ENCODE peak calls at places on chromosome 15, in four cellular contexts. O, R, E and A are unnamed samples.

GRCh38 chr15:51132384-51133139 is 37.9 kb upstream of the TNFAIP8L3 start:
- DNase-seq in O (peak; percentile 51), R (peak; percentile 28), E (no peak), A (peak; percentile 59)

GRCh38 chr15:74173545-74174215 is at the start of gene ISLR:
- DNase-seq in O (no peak), R (no peak), E (no peak), A (no peak)

GRCh38 chr15:73388256-73388781 is 19.6 kb upstream of the HCN4 start:
- DNase-seq in O (no peak), R (peak; percentile 26), E (no peak), A (no peak)

GRCh38 chr15:74062671-74063070 is 19.7 kb downstream of the GOLGA6A start:
- DNase-seq in O (no peak), R (no peak), E (no peak), A (no peak)

GRCh38 chr15:93265046-93265658 is 176.1 kb upstream of the RGMA start:
- DNase-seq in O (no peak), R (peak; percentile 3), E (no peak), A (no peak)

GRCh38 chr15:85048430-85048829 is 66.8 kb downstream of the PDE8A start:
- DNase-seq in O (no peak), R (no peak), E (no peak), A (no peak)

GRCh38 chr15:101357333-101357732 is 62.3 kb upstream of the SNRPA1 start:
- DNase-seq in O (no peak), R (no peak), E (no peak), A (no peak)

GRCh38 chr15:37860896-37861295 is 73.5 kb upstream of the TMCO5A start:
- DNase-seq in O (no peak), R (no peak), E (no peak), A (no peak)

GRCh38 chr15:73320619-73321180 is 48.1 kb downstream of the HCN4 start:
- DNase-seq in O (no peak), R (no peak), E (no peak), A (no peak)

GRCh38 chr15:40255033-40255432 is 16.2 kb downstream of the PAK6 start:
- DNase-seq in O (no peak), R (no peak), E (no peak), A (no peak)

GRCh38 chr15:64687167-64688085 is 88.0 kb downstream of the RBPMS2 start:
- DNase-seq in O (no peak), R (no peak), E (no peak), A (no peak)

GRCh38 chr15:66850078-66850991 is 148.3 kb downstream of the SMAD6 start:
- DNase-seq in O (peak; percentile 34), R (no peak), E (no peak), A (no peak)

GRCh38 chr15:48363474-48363873 is 32.2 kb downstream of the DUT start:
- DNase-seq in O (no peak), R (no peak), E (no peak), A (no peak)

GRCh38 chr15:45180201-45180600 is 7.6 kb downstream of the SHF start:
- DNase-seq in O (no peak), R (no peak), E (no peak), A (no peak)

GRCh38 chr15:78360958-78361714 is 21.0 kb downstream of the CRABP1 start:
- DNase-seq in O (no peak), R (no peak), E (no peak), A (no peak)

GRCh38 chr15:66847565-66847991 is 145.5 kb downstream of the SMAD6 start:
- DNase-seq in O (no peak), R (no peak), E (no peak), A (no peak)

GRCh38 chr15:31235298-31236183 is 91.1 kb upstream of the KLF13 start:
- DNase-seq in O (no peak), R (no peak), E (no peak), A (no peak)

GRCh38 chr15:94205366-94205765 is 26.0 kb upstream of the MCTP2 start:
- DNase-seq in O (no peak), R (no peak), E (no peak), A (no peak)

GRCh38 chr15:73631915-73632669 is 1.1 kb downstream of the NPTN start:
- DNase-seq in O (peak; percentile 26), R (no peak), E (no peak), A (peak; percentile 39)

GRCh38 chr15:84915011-84915958 is 30.8 kb downstream of the SLC28A1 start:
- DNase-seq in O (peak; percentile 74), R (peak; percentile 84), E (peak; percentile 79), A (peak; percentile 74)

GRCh38 chr15:100016632-100017031 is 283.4 kb upstream of the LYSMD4 start:
- DNase-seq in O (no peak), R (no peak), E (no peak), A (no peak)

GRCh38 chr15:67136802-67137201 is 71.4 kb downstream of the SMAD3 start:
- DNase-seq in O (no peak), R (no peak), E (no peak), A (no peak)

GRCh38 chr15:64092864-64093626 is 593 bp downstream of the CIAO2A start:
- DNase-seq in O (peak; percentile 53), R (peak; percentile 72), E (no peak), A (peak; percentile 17)

GRCh38 chr15:39312984-39313383 is 267.9 kb upstream of the THBS1 start:
- DNase-seq in O (peak; percentile 10), R (peak; percentile 77), E (no peak), A (no peak)

GRCh38 chr15:37824717-37825382 is 109.6 kb upstream of the TMCO5A start:
- DNase-seq in O (peak; percentile 11), R (peak; percentile 2), E (no peak), A (no peak)

GRCh38 chr15:92062505-92062904 is 209.0 kb downstream of the SLCO3A1 start:
- DNase-seq in O (no peak), R (no peak), E (no peak), A (no peak)

GRCh38 chr15:52140646-52141045 is 28.1 kb upstream of the BCL2L10 start:
- DNase-seq in O (no peak), R (no peak), E (no peak), A (no peak)

GRCh38 chr15:67472957-67473356 is 48.0 kb upstream of the C15orf61 start:
- DNase-seq in O (no peak), R (no peak), E (no peak), A (no peak)

GRCh38 chr15:34583399-34584320 is at the start of gene GOLGA8B:
- DNase-seq in O (peak; percentile 88), R (peak; percentile 64), E (no peak), A (peak; percentile 75)

GRCh38 chr15:77749236-77749997 is 116.7 kb upstream of the LINGO1 start:
- DNase-seq in O (no peak), R (no peak), E (no peak), A (no peak)

GRCh38 chr15:98657721-98658120 is 9.4 kb downstream of the IGF1R start:
- DNase-seq in O (no peak), R (no peak), E (no peak), A (no peak)

GRCh38 chr15:29270169-29270955 is 740 bp upstream of the NSMCE3 start:
- DNase-seq in O (no peak), R (no peak), E (peak; percentile 67), A (no peak)

GRCh38 chr15:73183071-73183470 is 130.8 kb downstream of the NEO1 start:
- DNase-seq in O (no peak), R (no peak), E (no peak), A (no peak)

GRCh38 chr15:68598171-68599152 is 19.7 kb downstream of the CORO2B start:
- DNase-seq in O (no peak), R (no peak), E (no peak), A (no peak)

GRCh38 chr15:97995881-97996603 is 35.5 kb downstream of the ARRDC4 start:
- DNase-seq in O (no peak), R (no peak), E (no peak), A (peak; percentile 52)

GRCh38 chr15:38145671-38146111 is 106.9 kb upstream of the SPRED1 start:
- DNase-seq in O (no peak), R (no peak), E (no peak), A (no peak)

DNA sequence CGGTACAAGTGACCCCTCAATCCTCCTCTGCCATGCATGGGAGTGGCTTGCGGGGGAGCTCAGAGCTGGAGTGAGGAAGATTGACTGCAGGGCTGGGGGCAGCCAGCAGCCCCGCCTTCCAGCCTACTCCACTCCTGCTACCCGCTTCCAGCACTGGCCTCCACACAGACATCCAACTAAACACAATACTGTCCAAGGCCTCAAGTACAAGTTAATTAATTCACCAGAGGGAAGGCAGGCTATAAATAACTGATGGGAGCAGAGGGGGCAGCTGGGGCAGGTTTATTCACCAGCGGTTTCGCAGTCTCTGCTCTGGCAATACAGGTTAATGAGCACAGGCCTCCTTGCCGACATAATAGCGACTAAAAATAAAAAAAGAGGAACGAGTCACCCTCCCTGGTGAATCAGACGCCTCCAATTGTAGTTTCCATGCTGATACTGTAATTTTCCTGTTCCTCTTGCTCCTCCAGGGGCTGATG is 166.3 kb upstream of the TLE3 start:
- DNase-seq in O (no peak), R (no peak), E (no peak), A (no peak)
- TF ChIP-seq FOXK2 in O (no peak), R (no peak), E (no peak), A (no peak)

DNA sequence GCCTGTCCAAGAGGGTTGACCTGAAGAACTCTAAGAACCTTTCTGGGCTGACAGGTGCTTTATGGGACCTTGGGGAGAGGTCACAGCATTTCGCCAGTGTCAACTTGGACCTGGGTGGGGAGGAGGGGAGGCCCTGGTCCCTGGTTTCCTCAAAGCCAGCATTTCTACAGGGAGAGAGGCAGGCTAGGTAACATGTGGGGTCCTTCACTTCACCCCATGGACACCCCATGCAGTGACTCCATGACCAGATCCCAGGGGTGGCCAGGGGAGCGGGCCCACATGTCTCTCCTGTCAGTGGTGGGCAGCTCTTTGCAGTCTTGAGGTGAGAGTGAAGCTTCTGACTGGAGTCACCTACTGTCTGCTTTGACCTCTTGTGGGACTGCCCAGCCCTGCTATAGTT is 35.8 kb downstream of the GOLGA6L10 start:
- DNase-seq in O (no peak), R (no peak), E (no peak), A (no peak)
- TF ChIP-seq FOXK2 in O (no peak), R (no peak), E (no peak), A (no peak)

GRCh38 chr15:57767526-57767925 is 61.0 kb downstream of the POLR2M start:
- DNase-seq in O (no peak), R (no peak), E (no peak), A (no peak)

GRCh38 chr15:57772223-57772957 is 65.9 kb downstream of the POLR2M start:
- DNase-seq in O (no peak), R (no peak), E (no peak), A (no peak)

GRCh38 chr15:57769266-57769665 is 62.8 kb downstream of the POLR2M start:
- DNase-seq in O (no peak), R (no peak), E (no peak), A (no peak)
- TF ChIP-seq FOXK2 in O (no peak), R (no peak), E (no peak), A (no peak)

DNA sequence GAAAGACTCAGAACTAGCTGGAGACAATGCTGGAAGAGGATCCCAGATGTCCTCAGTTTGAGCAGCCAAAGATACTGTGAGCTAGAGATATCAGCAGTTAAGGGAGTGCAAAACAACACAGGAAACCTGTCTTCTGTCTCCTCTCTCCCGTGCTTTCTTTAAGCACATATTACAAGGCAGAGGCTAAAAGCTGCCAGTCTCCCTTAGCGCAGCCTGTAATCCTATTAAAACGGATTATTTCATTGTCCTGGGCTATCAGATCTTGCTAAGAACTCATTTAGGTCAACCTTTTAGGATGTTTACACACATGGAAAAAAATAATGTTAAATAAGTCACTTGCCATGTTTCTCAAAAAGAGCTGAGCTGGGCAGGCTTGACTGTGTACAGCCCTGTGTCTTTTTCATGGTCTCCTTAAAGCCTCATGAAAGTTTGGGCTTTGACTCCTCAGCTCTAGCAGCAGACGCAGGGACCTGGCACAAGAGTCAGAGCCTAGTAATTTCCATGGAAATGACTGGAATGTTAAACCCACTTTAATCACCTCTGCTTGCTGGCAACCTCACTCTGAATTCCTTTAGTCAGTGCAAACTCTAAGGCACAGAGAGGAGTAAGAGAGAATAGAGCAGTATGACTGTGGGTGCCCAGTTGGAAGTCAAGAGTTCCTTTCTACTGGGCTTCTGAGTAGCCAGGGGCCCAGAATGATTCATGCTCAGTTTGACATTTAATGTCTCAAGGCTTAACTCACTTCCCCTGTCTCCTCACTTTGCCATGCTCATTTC is 491.9 kb downstream of the NTRK3 start:
- DNase-seq in O (no peak), R (no peak), E (no peak), A (no peak)
- TF ChIP-seq FOXK2 in O (no peak), R (no peak), E (no peak), A (no peak)